ENCODE peak calls at places on chromosomes 1 and 21, in ten cellular contexts. One of them, this sample, is unnamed. For H3K4me1, the result is how much of the 10 kb centered on the place peaks cover.

GRCh38 chr1:193322218-193322617 is 135.8 kb upstream of the B3GALT2 start:
- DNase-seq in right atrium auricular region: no peak
- DNase-seq in PC-9: peak
- DNase-seq in tibial artery: no peak
- DNase-seq in heart left ventricle: no peak
- DNase-seq in tibial nerve: no peak
- DNase-seq in mammary epithelial cell: peak
- DNase-seq in GM23338: peak
- DNase-seq in transverse colon: no peak
- DNase-seq in pancreas: no peak
- DNase-seq in this sample: no peak

GRCh38 chr21:33121715-33122475 is 52.0 kb downstream of the OLIG1 start:
- DNase-seq in right atrium auricular region: no peak
- DNase-seq in PC-9: no peak
- DNase-seq in tibial artery: no peak
- DNase-seq in heart left ventricle: no peak
- DNase-seq in tibial nerve: no peak
- DNase-seq in mammary epithelial cell: peak
- DNase-seq in GM23338: peak
- DNase-seq in transverse colon: no peak
- DNase-seq in pancreas: no peak
- DNase-seq in this sample: peak

GRCh38 chr1:77975907-77976306 is 3.0 kb downstream of the FUBP1 start:
- DNase-seq in right atrium auricular region: no peak
- DNase-seq in PC-9: no peak
- DNase-seq in tibial artery: no peak
- DNase-seq in heart left ventricle: no peak
- DNase-seq in tibial nerve: no peak
- DNase-seq in mammary epithelial cell: no peak
- DNase-seq in GM23338: no peak
- DNase-seq in transverse colon: no peak
- DNase-seq in pancreas: no peak
- DNase-seq in this sample: no peak

GRCh38 chr1:40477680-40478057 is 579 bp downstream of the ZFP69 start:
- DNase-seq in right atrium auricular region: no peak
- DNase-seq in PC-9: no peak
- DNase-seq in tibial artery: no peak
- DNase-seq in heart left ventricle: no peak
- DNase-seq in tibial nerve: peak
- DNase-seq in mammary epithelial cell: peak
- DNase-seq in GM23338: no peak
- DNase-seq in transverse colon: peak
- DNase-seq in pancreas: no peak
- DNase-seq in this sample: peak

GRCh38 chr1:56954664-56955063 is 11.2 kb downstream of the C8B start:
- DNase-seq in right atrium auricular region: no peak
- DNase-seq in PC-9: no peak
- DNase-seq in tibial artery: no peak
- DNase-seq in heart left ventricle: no peak
- DNase-seq in tibial nerve: no peak
- DNase-seq in mammary epithelial cell: no peak
- DNase-seq in GM23338: no peak
- DNase-seq in transverse colon: no peak
- DNase-seq in pancreas: no peak
- DNase-seq in this sample: no peak

GRCh38 chr1:228462560-228462959 is 24.6 kb upstream of the RNF187 start:
- DNase-seq in right atrium auricular region: no peak
- DNase-seq in PC-9: no peak
- DNase-seq in tibial artery: no peak
- DNase-seq in heart left ventricle: no peak
- DNase-seq in tibial nerve: no peak
- DNase-seq in mammary epithelial cell: no peak
- DNase-seq in GM23338: no peak
- DNase-seq in transverse colon: no peak
- DNase-seq in pancreas: no peak
- DNase-seq in this sample: no peak

GRCh38 chr1:75275107-75275506 is 140.9 kb downstream of the LHX8 start:
- DNase-seq in right atrium auricular region: no peak
- DNase-seq in PC-9: no peak
- DNase-seq in tibial artery: no peak
- DNase-seq in heart left ventricle: no peak
- DNase-seq in tibial nerve: no peak
- DNase-seq in mammary epithelial cell: no peak
- DNase-seq in GM23338: no peak
- DNase-seq in transverse colon: no peak
- DNase-seq in pancreas: no peak
- DNase-seq in this sample: no peak

GRCh38 chr1:14599787-14600186 is 1.3 kb downstream of the KAZN start:
- DNase-seq in right atrium auricular region: no peak
- DNase-seq in PC-9: no peak
- DNase-seq in tibial artery: no peak
- DNase-seq in heart left ventricle: no peak
- DNase-seq in tibial nerve: no peak
- DNase-seq in mammary epithelial cell: no peak
- DNase-seq in GM23338: no peak
- DNase-seq in transverse colon: no peak
- DNase-seq in pancreas: no peak
- DNase-seq in this sample: no peak

GRCh38 chr1:55927934-55928333 is 651.4 kb downstream of the PLPP3 start:
- DNase-seq in right atrium auricular region: no peak
- DNase-seq in PC-9: peak
- DNase-seq in tibial artery: no peak
- DNase-seq in heart left ventricle: no peak
- DNase-seq in tibial nerve: no peak
- DNase-seq in mammary epithelial cell: no peak
- DNase-seq in GM23338: no peak
- DNase-seq in transverse colon: no peak
- DNase-seq in pancreas: no peak
- DNase-seq in this sample: no peak

GRCh38 chr1:110647254-110647891 is 27.4 kb downstream of the KCNA3 start:
- DNase-seq in right atrium auricular region: no peak
- DNase-seq in PC-9: no peak
- DNase-seq in tibial artery: no peak
- DNase-seq in heart left ventricle: no peak
- DNase-seq in tibial nerve: no peak
- DNase-seq in mammary epithelial cell: no peak
- DNase-seq in GM23338: no peak
- DNase-seq in transverse colon: no peak
- DNase-seq in pancreas: no peak
- DNase-seq in this sample: no peak

GRCh38 chr1:226131639-226132038 is 54.9 kb downstream of the ACBD3 start:
- DNase-seq in right atrium auricular region: peak
- DNase-seq in PC-9: no peak
- DNase-seq in tibial artery: peak
- DNase-seq in heart left ventricle: no peak
- DNase-seq in tibial nerve: no peak
- DNase-seq in mammary epithelial cell: no peak
- DNase-seq in GM23338: no peak
- DNase-seq in transverse colon: no peak
- DNase-seq in pancreas: no peak
- DNase-seq in this sample: no peak

GRCh38 chr1:70790232-70790923 is 257.2 kb downstream of the PTGER3 start:
- DNase-seq in right atrium auricular region: no peak
- DNase-seq in PC-9: no peak
- DNase-seq in tibial artery: no peak
- DNase-seq in heart left ventricle: no peak
- DNase-seq in tibial nerve: no peak
- DNase-seq in mammary epithelial cell: no peak
- DNase-seq in GM23338: no peak
- DNase-seq in transverse colon: no peak
- DNase-seq in pancreas: no peak
- DNase-seq in this sample: no peak

GRCh38 chr1:41485605-41486004 is 1.1 kb upstream of the EDN2 start:
- DNase-seq in right atrium auricular region: no peak
- DNase-seq in PC-9: peak
- DNase-seq in tibial artery: no peak
- DNase-seq in heart left ventricle: peak
- DNase-seq in tibial nerve: no peak
- DNase-seq in mammary epithelial cell: peak
- DNase-seq in GM23338: no peak
- DNase-seq in transverse colon: no peak
- DNase-seq in pancreas: no peak
- DNase-seq in this sample: no peak

GRCh38 chr21:30793581-30794314 is 19.3 kb downstream of the KRTAP8-1 start:
- DNase-seq in right atrium auricular region: no peak
- DNase-seq in PC-9: no peak
- DNase-seq in tibial artery: no peak
- DNase-seq in heart left ventricle: no peak
- DNase-seq in tibial nerve: no peak
- DNase-seq in mammary epithelial cell: no peak
- DNase-seq in GM23338: no peak
- DNase-seq in transverse colon: no peak
- DNase-seq in pancreas: no peak
- DNase-seq in this sample: peak

GRCh38 chr1:39090757-39091156 is 64.6 kb downstream of the NDUFS5 start:
- DNase-seq in right atrium auricular region: no peak
- DNase-seq in PC-9: no peak
- DNase-seq in tibial artery: peak
- DNase-seq in heart left ventricle: no peak
- DNase-seq in tibial nerve: no peak
- DNase-seq in mammary epithelial cell: no peak
- DNase-seq in GM23338: no peak
- DNase-seq in transverse colon: no peak
- DNase-seq in pancreas: no peak
- DNase-seq in this sample: no peak

GRCh38 chr1:39087109-39087834 is 61.1 kb downstream of the NDUFS5 start:
- DNase-seq in right atrium auricular region: no peak
- DNase-seq in PC-9: no peak
- DNase-seq in tibial artery: no peak
- DNase-seq in heart left ventricle: no peak
- DNase-seq in tibial nerve: no peak
- DNase-seq in mammary epithelial cell: no peak
- DNase-seq in GM23338: no peak
- DNase-seq in transverse colon: no peak
- DNase-seq in pancreas: no peak
- DNase-seq in this sample: no peak

GRCh38 chr1:39086386-39087108 is 60.4 kb downstream of the NDUFS5 start:
- DNase-seq in right atrium auricular region: no peak
- DNase-seq in PC-9: no peak
- DNase-seq in tibial artery: no peak
- DNase-seq in heart left ventricle: no peak
- DNase-seq in tibial nerve: no peak
- DNase-seq in mammary epithelial cell: no peak
- DNase-seq in GM23338: no peak
- DNase-seq in transverse colon: no peak
- DNase-seq in pancreas: no peak
- DNase-seq in this sample: no peak

GRCh38 chr1:39088658-39089057 is 62.5 kb downstream of the NDUFS5 start:
- DNase-seq in right atrium auricular region: no peak
- DNase-seq in PC-9: no peak
- DNase-seq in tibial artery: peak
- DNase-seq in heart left ventricle: no peak
- DNase-seq in tibial nerve: no peak
- DNase-seq in mammary epithelial cell: no peak
- DNase-seq in GM23338: no peak
- DNase-seq in transverse colon: no peak
- DNase-seq in pancreas: no peak
- DNase-seq in this sample: no peak

GRCh38 chr1:39089811-39090519 is 63.8 kb downstream of the NDUFS5 start:
- DNase-seq in right atrium auricular region: no peak
- DNase-seq in PC-9: no peak
- DNase-seq in tibial artery: peak
- DNase-seq in heart left ventricle: no peak
- DNase-seq in tibial nerve: no peak
- DNase-seq in mammary epithelial cell: no peak
- DNase-seq in GM23338: no peak
- DNase-seq in transverse colon: no peak
- DNase-seq in pancreas: no peak
- DNase-seq in this sample: no peak
- H3K4me1 ChIP-seq in right atrium auricular region: under half
- H3K4me1 ChIP-seq in PC-9: under half
- H3K4me1 ChIP-seq in tibial artery: under half
- H3K4me1 ChIP-seq in heart left ventricle: under half
- H3K4me1 ChIP-seq in tibial nerve: under half
- H3K4me1 ChIP-seq in mammary epithelial cell: under half
- H3K4me1 ChIP-seq in GM23338: under half
- H3K4me1 ChIP-seq in transverse colon: under half
- H3K4me1 ChIP-seq in pancreas: under half
- H3K4me1 ChIP-seq in this sample: under half

DNA sequence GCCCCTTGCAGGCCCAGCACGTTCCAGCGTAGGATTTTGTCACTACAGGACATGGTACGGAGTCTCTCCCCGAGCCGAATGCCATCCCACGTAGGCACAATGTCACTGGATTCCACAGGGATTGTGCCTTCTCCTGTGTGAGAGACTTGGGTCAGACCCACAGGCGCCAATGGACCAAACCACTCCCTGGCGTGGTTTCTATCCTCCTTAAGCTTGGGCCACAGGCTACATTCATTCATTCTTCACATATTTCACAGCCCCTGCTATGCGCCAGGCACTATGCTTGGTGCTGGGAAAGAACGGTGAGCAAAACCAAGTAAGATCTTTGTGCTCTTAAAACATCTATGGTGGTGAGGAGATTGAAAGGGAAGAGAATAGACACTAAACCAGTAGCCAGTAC is 18.7 kb downstream of the CHRNB2 start:
- DNase-seq in right atrium auricular region: no peak
- DNase-seq in PC-9: no peak
- DNase-seq in tibial artery: no peak
- DNase-seq in heart left ventricle: no peak
- DNase-seq in tibial nerve: no peak
- DNase-seq in mammary epithelial cell: no peak
- DNase-seq in GM23338: no peak
- DNase-seq in transverse colon: no peak
- DNase-seq in pancreas: no peak
- DNase-seq in this sample: no peak
- TF ChIP-seq CTCF in right atrium auricular region: no peak
- TF ChIP-seq CTCF in PC-9: no peak
- TF ChIP-seq CTCF in tibial artery: no peak
- TF ChIP-seq CTCF in heart left ventricle: no peak
- TF ChIP-seq CTCF in tibial nerve: no peak
- TF ChIP-seq CTCF in mammary epithelial cell: no peak
- TF ChIP-seq CTCF in GM23338: no peak
- TF ChIP-seq CTCF in transverse colon: no peak
- TF ChIP-seq CTCF in pancreas: no peak
- TF ChIP-seq CTCF in this sample: no peak

DNA sequence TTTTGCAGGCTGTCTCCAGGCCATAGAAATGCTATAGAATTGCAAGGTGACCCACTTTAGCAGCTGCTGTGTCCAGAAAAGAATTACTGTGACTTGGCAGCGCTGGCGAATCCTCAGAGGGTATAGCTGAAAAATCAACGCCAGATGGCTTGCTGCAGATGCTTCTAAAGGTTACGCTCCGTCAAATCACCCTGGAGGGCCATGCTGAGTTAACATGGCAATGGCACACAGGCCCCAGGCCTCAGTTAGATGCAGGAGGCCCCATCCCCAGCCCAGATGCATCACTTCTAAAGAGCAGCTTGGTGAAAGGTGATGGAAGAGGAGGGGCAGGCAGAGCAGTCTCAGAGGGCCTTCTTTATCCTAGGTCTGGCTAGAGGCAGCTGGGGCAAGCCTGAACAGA is 18.0 kb downstream of the KIAA1614 start:
- DNase-seq in right atrium auricular region: no peak
- DNase-seq in PC-9: no peak
- DNase-seq in tibial artery: no peak
- DNase-seq in heart left ventricle: no peak
- DNase-seq in tibial nerve: no peak
- DNase-seq in mammary epithelial cell: no peak
- DNase-seq in GM23338: no peak
- DNase-seq in transverse colon: no peak
- DNase-seq in pancreas: no peak
- DNase-seq in this sample: no peak
- H3K4me1 ChIP-seq in right atrium auricular region: under half
- H3K4me1 ChIP-seq in PC-9: under half
- H3K4me1 ChIP-seq in tibial artery: under half
- H3K4me1 ChIP-seq in heart left ventricle: under half
- H3K4me1 ChIP-seq in tibial nerve: under half
- H3K4me1 ChIP-seq in mammary epithelial cell: under half
- H3K4me1 ChIP-seq in GM23338: under half
- H3K4me1 ChIP-seq in transverse colon: under half
- H3K4me1 ChIP-seq in pancreas: under half
- H3K4me1 ChIP-seq in this sample: under half

GRCh38 chr21:45551816-45552695 is 9.8 kb upstream of the SLC19A1 start:
- DNase-seq in right atrium auricular region: no peak
- DNase-seq in PC-9: no peak
- DNase-seq in tibial artery: peak
- DNase-seq in heart left ventricle: peak
- DNase-seq in tibial nerve: no peak
- DNase-seq in mammary epithelial cell: no peak
- DNase-seq in GM23338: no peak
- DNase-seq in transverse colon: no peak
- DNase-seq in pancreas: no peak
- DNase-seq in this sample: peak
- TF ChIP-seq CTCF in right atrium auricular region: no peak
- TF ChIP-seq CTCF in PC-9: no peak
- TF ChIP-seq CTCF in tibial artery: no peak
- TF ChIP-seq CTCF in heart left ventricle: no peak
- TF ChIP-seq CTCF in tibial nerve: no peak
- TF ChIP-seq CTCF in mammary epithelial cell: no peak
- TF ChIP-seq CTCF in GM23338: no peak
- TF ChIP-seq CTCF in transverse colon: no peak
- TF ChIP-seq CTCF in pancreas: no peak
- TF ChIP-seq CTCF in this sample: no peak

This sample was measured in Caco-2.